ENCODE peak calls at places on chromosomes 12 and 14, in four cellular contexts. Z is breast epithelium, S is PC-9, N is GM06990. G is an unnamed sample.

GRCh38 chr12:67062193-67062592 is 207.0 kb upstream of the CAND1 start:
- DNase-seq in Z (no peak), S (no peak), N (no peak), G (no peak)

GRCh38 chr12:13961983-13962382 is 19.4 kb downstream of the GRIN2B start:
- DNase-seq in Z (no peak), S (no peak), N (no peak), G (no peak)

GRCh38 chr12:124429535-124429934 is 134.6 kb downstream of the RFLNA start:
- DNase-seq in Z (no peak), S (no peak), N (no peak), G (no peak)

GRCh38 chr14:74524076-74524812 is 30.7 kb downstream of the ISCA2 start:
- DNase-seq in Z (peak), S (no peak), N (no peak), G (no peak)

GRCh38 chr14:57816568-57817284 is 49.2 kb downstream of the SLC35F4 start:
- DNase-seq in Z (no peak), S (no peak), N (no peak), G (no peak)

GRCh38 chr12:41254546-41254945 is 66.4 kb downstream of the PDZRN4 start:
- DNase-seq in Z (no peak), S (no peak), N (no peak), G (no peak)

GRCh38 chr14:69654109-69654508 is 42.7 kb downstream of the SUSD6 start:
- DNase-seq in Z (peak), S (peak), N (no peak), G (peak)

GRCh38 chr12:122880668-122881067 is 15.3 kb downstream of the VPS37B start:
- DNase-seq in Z (no peak), S (no peak), N (no peak), G (peak)

GRCh38 chr12:464484-465267 is 4.9 kb downstream of the B4GALNT3 start:
- DNase-seq in Z (no peak), S (no peak), N (no peak), G (no peak)

GRCh38 chr12:98998697-98999299 is 353.7 kb downstream of the APAF1 start:
- DNase-seq in Z (no peak), S (no peak), N (no peak), G (no peak)

GRCh38 chr14:51094282-51094821 is 553 bp downstream of the TRIM9 start:
- DNase-seq in Z (no peak), S (no peak), N (no peak), G (no peak)

GRCh38 chr12:49292729-49293055 is 2.3 kb upstream of the PRPH start:
- DNase-seq in Z (no peak), S (no peak), N (no peak), G (no peak)

GRCh38 chr12:110348431-110349059 is 55.0 kb downstream of the ANAPC7 start:
- DNase-seq in Z (no peak), S (no peak), N (no peak), G (no peak)

GRCh38 chr12:38930994-38931393 is 25.6 kb upstream of the CPNE8 start:
- DNase-seq in Z (no peak), S (no peak), N (no peak), G (no peak)

GRCh38 chr14:50542941-50543418 is 10.6 kb upstream of the MAP4K5 start:
- DNase-seq in Z (no peak), S (no peak), N (no peak), G (peak)

DNA sequence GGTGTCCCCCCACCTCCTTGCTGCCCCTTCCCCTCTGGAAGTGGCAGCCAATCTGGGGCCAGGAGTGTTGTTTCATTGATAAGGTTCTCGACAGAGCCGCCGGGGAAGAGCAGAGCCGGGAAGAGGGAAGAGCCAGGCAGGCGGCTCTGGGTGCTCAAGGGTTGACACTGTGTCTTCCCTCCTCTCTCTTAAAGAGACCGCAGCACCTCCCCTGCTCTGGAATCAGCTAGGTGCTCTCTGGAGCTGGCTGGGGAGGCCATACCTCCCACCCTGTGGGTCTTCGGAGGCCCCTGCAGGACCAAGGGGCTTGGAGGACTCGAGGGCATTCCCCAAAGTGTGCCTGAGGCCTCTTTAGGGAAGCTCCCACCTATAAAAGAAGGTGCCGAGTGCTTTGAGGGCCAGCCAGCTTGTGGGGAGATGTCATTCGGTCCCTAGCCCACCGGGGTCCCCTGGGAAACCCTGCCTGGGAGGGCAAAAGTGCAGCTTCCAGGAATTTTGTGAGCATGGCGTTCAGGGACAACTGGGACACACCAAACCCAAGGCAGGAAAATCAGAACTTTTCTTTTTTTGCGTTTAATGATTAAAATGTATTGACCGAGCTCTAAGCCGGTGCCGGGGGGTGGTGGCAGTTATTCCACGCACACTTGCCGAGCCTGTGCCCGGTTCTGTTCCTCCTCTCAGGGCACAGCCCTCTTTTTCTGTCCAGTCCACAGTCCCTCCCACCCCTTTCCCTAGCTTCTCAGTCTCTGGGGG is 2.9 kb downstream of the SETD1B start:
- DNase-seq in Z (no peak), S (no peak), N (no peak), G (no peak)
- H3K4me3 ChIP-seq in Z (peak), S (peak), N (peak), G (no peak)

GRCh38 chr12:65655074-65655493 is 169.2 kb upstream of the HMGA2 start:
- DNase-seq in Z (no peak), S (no peak), N (no peak), G (no peak)
- H3K4me3 ChIP-seq in Z (no peak), S (no peak), N (no peak), G (no peak)

GRCh38 chr12:23354800-23355199 is 594.7 kb downstream of the SOX5 start:
- DNase-seq in Z (no peak), S (no peak), N (no peak), G (no peak)

GRCh38 chr12:23352670-23353069 is 596.8 kb downstream of the SOX5 start:
- DNase-seq in Z (no peak), S (no peak), N (no peak), G (no peak)

GRCh38 chr12:23359975-23360638 is 589.4 kb downstream of the SOX5 start:
- DNase-seq in Z (no peak), S (no peak), N (no peak), G (no peak)

GRCh38 chr12:23356440-23356839 is 593.0 kb downstream of the SOX5 start:
- DNase-seq in Z (no peak), S (no peak), N (no peak), G (no peak)

DNA sequence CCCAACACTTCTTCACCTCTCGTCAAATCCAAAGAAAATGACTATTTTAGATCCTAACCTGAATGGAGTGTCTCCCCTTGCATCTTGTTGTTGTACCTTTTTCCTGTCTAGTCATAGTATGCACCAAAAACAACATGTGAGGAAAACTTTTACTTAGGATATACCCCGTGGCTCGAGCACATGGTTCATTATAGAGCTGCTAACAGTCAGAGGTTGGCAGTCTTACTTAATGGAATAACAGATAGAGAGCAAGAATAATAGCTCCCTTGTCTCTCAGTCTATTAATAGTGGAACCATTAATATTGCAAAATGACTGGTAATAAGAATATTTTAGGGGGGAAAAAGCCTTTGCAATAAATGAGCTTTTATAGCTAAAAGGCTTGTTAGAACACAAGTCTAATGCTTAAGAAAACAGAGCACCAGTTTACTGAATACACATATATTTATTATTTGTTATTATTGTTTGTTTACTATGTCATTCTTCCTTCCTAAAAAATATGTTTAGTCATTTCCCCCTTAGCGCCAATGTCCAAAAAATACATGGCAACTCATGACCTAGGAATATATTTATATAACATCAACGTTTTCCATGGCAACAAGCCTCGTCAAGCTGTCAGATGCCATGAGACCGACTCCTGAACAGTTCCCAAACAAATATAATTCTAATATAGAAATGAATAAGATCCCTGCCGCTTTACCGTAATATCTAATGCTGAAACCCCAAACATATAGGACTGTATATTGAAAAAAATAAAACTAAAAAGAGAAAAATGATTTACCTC is 592.4 kb downstream of the SOX5 start:
- DNase-seq in Z (no peak), S (no peak), N (no peak), G (no peak)
- H3K4me3 ChIP-seq in Z (no peak), S (no peak), N (no peak), G (no peak)

DNA sequence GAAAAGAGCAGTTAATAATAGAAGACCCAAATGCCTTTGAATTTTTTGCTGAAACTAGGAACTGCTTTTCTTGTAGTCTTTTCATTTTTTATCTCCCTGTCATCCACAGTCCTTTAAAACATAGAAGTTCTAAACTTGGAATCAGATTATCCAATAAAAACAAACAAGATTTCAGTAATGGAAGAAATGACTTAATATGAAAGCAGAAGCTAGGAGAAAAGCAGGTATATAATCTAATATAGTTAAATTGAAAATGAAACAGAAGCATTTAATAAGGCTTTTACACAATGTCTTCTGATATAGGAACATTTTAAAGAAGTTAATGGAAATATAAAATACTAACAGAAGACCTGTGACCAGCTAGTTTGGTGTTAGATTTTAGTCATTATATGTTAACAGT is 26.5 kb downstream of the PPP1R12A start:
- DNase-seq in Z (no peak), S (no peak), N (no peak), G (no peak)
- H3K4me3 ChIP-seq in Z (no peak), S (no peak), N (no peak), G (no peak)

DNA sequence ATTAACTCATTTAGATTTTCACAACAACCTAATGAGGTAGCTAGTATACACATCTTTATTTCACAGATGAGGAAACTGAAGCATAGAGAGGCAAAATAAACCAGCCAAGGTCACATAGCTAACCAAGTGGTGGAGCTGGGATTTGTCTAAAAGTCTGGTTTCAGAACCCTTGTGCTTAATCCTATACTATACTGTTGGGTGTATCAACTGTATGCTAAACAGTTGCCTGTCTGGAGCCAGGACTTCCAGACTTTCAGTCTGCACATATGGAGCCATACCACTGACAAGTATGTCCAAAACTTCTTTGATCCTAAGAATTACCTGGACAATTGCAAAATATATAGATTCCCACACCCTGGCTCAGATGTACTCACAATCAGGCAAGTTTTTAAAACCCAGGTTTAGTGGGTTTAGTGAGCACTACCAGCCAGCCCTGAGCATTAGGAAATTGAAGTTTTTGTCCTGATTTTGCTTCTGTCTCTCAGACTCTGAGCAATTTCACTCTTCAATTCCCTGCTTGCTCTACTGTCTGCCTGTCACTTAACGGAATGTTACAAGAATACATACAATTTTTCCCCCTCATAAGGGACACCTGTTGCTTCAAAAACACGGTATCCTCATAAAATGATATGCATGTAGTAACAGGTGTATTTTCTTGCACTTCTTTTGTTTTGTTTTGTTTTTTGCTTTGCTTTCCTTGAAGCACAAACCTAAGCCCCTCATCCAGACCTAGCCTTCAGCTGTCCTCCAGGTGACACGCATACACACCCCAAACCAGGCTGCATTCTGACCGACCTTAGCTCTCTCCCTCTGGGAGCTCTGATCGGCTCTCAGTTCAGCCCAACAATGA is 9.6 kb upstream of the SALL2 start:
- DNase-seq in Z (no peak), S (no peak), N (no peak), G (no peak)
- H3K4me3 ChIP-seq in Z (peak), S (no peak), N (no peak), G (no peak)

DNA sequence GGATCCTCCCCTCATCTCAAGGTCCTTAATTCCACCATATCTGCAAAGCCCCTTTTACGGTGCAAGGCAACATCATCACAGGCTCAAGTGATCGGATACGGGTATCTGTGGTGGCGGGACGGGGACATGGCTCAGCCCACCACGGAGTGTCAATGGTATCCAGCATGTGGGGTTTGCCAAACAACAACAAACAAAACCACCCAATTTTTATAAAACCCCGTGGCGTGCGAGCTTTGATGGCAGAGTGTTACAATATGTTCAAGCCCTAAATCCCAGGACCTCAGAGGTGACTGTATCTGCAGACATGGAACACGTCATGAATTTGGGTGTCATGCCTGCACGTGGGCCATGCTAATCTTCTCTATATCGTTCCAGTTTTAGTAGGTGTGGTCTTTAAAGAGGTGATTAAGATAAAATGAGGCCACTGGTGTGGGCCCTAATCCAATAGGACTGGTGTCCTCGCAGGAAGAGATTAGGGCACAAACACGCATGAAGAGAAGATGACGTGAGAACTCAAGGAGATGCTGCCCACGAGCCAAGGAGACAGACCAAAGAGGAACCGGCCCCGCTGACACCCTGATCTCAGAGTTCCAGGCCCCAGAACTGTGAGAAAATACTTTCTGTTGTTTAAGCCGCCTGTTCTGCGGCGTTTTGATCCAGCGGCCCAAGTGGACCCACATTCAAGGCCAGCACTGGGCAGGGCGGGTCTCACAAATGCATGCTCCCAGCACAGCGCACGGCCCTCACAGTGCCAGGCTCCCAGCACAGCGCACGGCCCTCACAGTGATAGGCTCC is 6.6 kb upstream of the GOLGA3 start:
- DNase-seq in Z (no peak), S (no peak), N (no peak), G (no peak)
- H3K4me3 ChIP-seq in Z (no peak), S (no peak), N (no peak), G (no peak)

GRCh38 chr12:117161460-117162166 is 28.7 kb downstream of the FBXO21 start:
- DNase-seq in Z (no peak), S (no peak), N (no peak), G (no peak)
- H3K4me3 ChIP-seq in Z (no peak), S (no peak), N (no peak), G (no peak)

DNA sequence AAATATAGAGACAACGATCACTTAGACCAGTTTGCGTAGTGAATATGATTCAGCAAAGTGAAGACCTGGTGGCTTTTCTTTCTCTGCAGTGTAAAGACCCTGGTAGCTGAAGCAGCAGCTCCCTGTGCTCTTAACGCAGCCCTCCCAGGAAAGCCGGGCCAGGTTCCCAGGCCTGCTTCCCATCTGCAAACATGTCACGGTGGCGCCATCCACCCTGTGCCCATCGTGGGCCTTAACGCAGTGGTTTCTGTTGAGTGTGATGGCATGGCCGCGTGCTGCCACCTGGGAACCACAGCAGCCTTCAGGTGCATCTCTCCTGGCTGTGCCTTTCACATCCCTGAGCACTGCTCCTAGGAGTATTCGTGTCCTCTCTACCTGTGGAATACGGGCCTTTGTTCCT is 71.5 kb downstream of the WDR20 start:
- DNase-seq in Z (no peak), S (no peak), N (no peak), G (no peak)
- H3K4me3 ChIP-seq in Z (no peak), S (no peak), N (no peak), G (no peak)

DNA sequence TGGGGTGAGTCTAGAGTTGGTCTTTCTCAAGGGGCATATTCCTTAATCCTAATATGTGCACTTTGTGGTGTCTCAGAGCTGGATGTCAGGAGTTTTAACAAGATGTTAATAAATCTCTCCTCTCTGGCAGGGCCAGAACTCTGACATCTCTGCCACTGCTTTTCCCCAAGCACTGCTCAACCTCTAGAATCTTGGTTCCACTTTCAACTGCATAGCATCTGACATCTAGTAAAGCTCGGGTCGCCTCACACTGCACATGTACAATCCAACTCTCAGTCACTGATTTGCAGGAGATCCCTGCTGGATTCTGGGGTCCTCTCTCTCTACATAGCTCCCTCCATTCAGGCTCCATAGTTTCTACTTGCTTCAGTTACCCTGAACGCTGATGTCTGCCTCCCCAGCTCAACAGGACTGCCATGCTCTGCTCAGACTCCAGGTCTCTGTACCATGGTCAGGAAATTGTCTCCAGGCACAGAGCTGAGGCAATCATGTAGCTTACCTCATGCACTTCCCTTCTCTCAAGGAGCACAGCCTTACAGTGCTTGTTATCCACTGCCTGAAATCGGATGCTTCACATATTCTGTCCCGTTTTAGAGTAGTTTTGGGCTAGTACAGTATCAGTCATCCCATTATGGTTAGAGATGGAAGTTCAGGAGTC is 1.6 kb downstream of the PTCSC3 start:
- DNase-seq in Z (no peak), S (no peak), N (no peak), G (no peak)
- H3K4me3 ChIP-seq in Z (no peak), S (no peak), N (no peak), G (no peak)